ENCODE peak calls at places on chromosome 9, in six cellular contexts. One of them, this sample, is unnamed.

GRCh38 chr9:27528886-27529315 is 713 bp downstream of the MOB3B start:
- DNase-seq in mesothelial cell of epicardium: peak
- DNase-seq in psoas muscle: peak
- DNase-seq in natural killer cell: peak
- DNase-seq in stimulated activated CD4-positive, alpha-beta T cell treated with anti-CD3 and anti-CD28 coated beads, Interleukin-4, amount 100 ng/mL, for 48 hours: no peak
- DNase-seq in HCEC 1CT: no peak
- DNase-seq in this sample: peak

GRCh38 chr9:95771556-95772280 is 103.8 kb upstream of the ERCC6L2 start:
- DNase-seq in mesothelial cell of epicardium: no peak
- DNase-seq in psoas muscle: no peak
- DNase-seq in natural killer cell: no peak
- DNase-seq in stimulated activated CD4-positive, alpha-beta T cell treated with anti-CD3 and anti-CD28 coated beads, Interleukin-4, amount 100 ng/mL, for 48 hours: no peak
- DNase-seq in HCEC 1CT: no peak
- DNase-seq in this sample: no peak

GRCh38 chr9:134489621-134490380 is 151.8 kb upstream of the COL5A1 start:
- DNase-seq in mesothelial cell of epicardium: no peak
- DNase-seq in psoas muscle: no peak
- DNase-seq in natural killer cell: peak
- DNase-seq in stimulated activated CD4-positive, alpha-beta T cell treated with anti-CD3 and anti-CD28 coated beads, Interleukin-4, amount 100 ng/mL, for 48 hours: no peak
- DNase-seq in HCEC 1CT: no peak
- DNase-seq in this sample: no peak

GRCh38 chr9:126337690-126338426 is 11.2 kb downstream of the MVB12B start:
- DNase-seq in mesothelial cell of epicardium: no peak
- DNase-seq in psoas muscle: no peak
- DNase-seq in natural killer cell: no peak
- DNase-seq in stimulated activated CD4-positive, alpha-beta T cell treated with anti-CD3 and anti-CD28 coated beads, Interleukin-4, amount 100 ng/mL, for 48 hours: no peak
- DNase-seq in HCEC 1CT: no peak
- DNase-seq in this sample: peak

GRCh38 chr9:29830815-29831214 is 2257.5 kb upstream of the C9orf72 start:
- DNase-seq in mesothelial cell of epicardium: no peak
- DNase-seq in psoas muscle: no peak
- DNase-seq in natural killer cell: no peak
- DNase-seq in stimulated activated CD4-positive, alpha-beta T cell treated with anti-CD3 and anti-CD28 coated beads, Interleukin-4, amount 100 ng/mL, for 48 hours: no peak
- DNase-seq in HCEC 1CT: no peak
- DNase-seq in this sample: no peak

GRCh38 chr9:37908698-37909186 is 4.8 kb upstream of the SLC25A51 start:
- DNase-seq in mesothelial cell of epicardium: no peak
- DNase-seq in psoas muscle: no peak
- DNase-seq in natural killer cell: no peak
- DNase-seq in stimulated activated CD4-positive, alpha-beta T cell treated with anti-CD3 and anti-CD28 coated beads, Interleukin-4, amount 100 ng/mL, for 48 hours: no peak
- DNase-seq in HCEC 1CT: peak
- DNase-seq in this sample: peak

GRCh38 chr9:89405832-89406231 is 87.5 kb downstream of the SECISBP2 start:
- DNase-seq in mesothelial cell of epicardium: no peak
- DNase-seq in psoas muscle: peak
- DNase-seq in natural killer cell: no peak
- DNase-seq in stimulated activated CD4-positive, alpha-beta T cell treated with anti-CD3 and anti-CD28 coated beads, Interleukin-4, amount 100 ng/mL, for 48 hours: no peak
- DNase-seq in HCEC 1CT: no peak
- DNase-seq in this sample: no peak

GRCh38 chr9:91889161-91889560 is 60.9 kb downstream of the ROR2 start:
- DNase-seq in mesothelial cell of epicardium: no peak
- DNase-seq in psoas muscle: no peak
- DNase-seq in natural killer cell: no peak
- DNase-seq in stimulated activated CD4-positive, alpha-beta T cell treated with anti-CD3 and anti-CD28 coated beads, Interleukin-4, amount 100 ng/mL, for 48 hours: no peak
- DNase-seq in HCEC 1CT: no peak
- DNase-seq in this sample: no peak

GRCh38 chr9:132350861-132351315 is 3.9 kb downstream of the SETX start:
- DNase-seq in mesothelial cell of epicardium: no peak
- DNase-seq in psoas muscle: no peak
- DNase-seq in natural killer cell: peak
- DNase-seq in stimulated activated CD4-positive, alpha-beta T cell treated with anti-CD3 and anti-CD28 coated beads, Interleukin-4, amount 100 ng/mL, for 48 hours: peak
- DNase-seq in HCEC 1CT: no peak
- DNase-seq in this sample: no peak

GRCh38 chr9:120109242-120109641 is 470.7 kb downstream of the CDK5RAP2 start:
- DNase-seq in mesothelial cell of epicardium: no peak
- DNase-seq in psoas muscle: no peak
- DNase-seq in natural killer cell: no peak
- DNase-seq in stimulated activated CD4-positive, alpha-beta T cell treated with anti-CD3 and anti-CD28 coated beads, Interleukin-4, amount 100 ng/mL, for 48 hours: no peak
- DNase-seq in HCEC 1CT: no peak
- DNase-seq in this sample: no peak

GRCh38 chr9:16023466-16023865 is 470.6 kb downstream of the CCDC171 start:
- DNase-seq in mesothelial cell of epicardium: no peak
- DNase-seq in psoas muscle: no peak
- DNase-seq in natural killer cell: no peak
- DNase-seq in stimulated activated CD4-positive, alpha-beta T cell treated with anti-CD3 and anti-CD28 coated beads, Interleukin-4, amount 100 ng/mL, for 48 hours: no peak
- DNase-seq in HCEC 1CT: peak
- DNase-seq in this sample: no peak

GRCh38 chr9:113566712-113567071 is 103.2 kb downstream of the RGS3 start:
- DNase-seq in mesothelial cell of epicardium: no peak
- DNase-seq in psoas muscle: no peak
- DNase-seq in natural killer cell: no peak
- DNase-seq in stimulated activated CD4-positive, alpha-beta T cell treated with anti-CD3 and anti-CD28 coated beads, Interleukin-4, amount 100 ng/mL, for 48 hours: no peak
- DNase-seq in HCEC 1CT: no peak
- DNase-seq in this sample: no peak

This sample was measured in right atrium auricular region.